ENCODE peak calls at places on chromosome X, in ten cellular contexts. One of them, this sample, is unnamed.

GRCh38 chrX:78754917-78755316 is 7.4 kb downstream of the LPAR4 start:
- DNase-seq in KBM-7: peak
- DNase-seq in left kidney: no peak
- DNase-seq in left colon: no peak
- DNase-seq in LHCN-M2: no peak
- DNase-seq in dermis microvascular lymphatic vessel endothelial cell: no peak
- DNase-seq in neural progenitor cell: no peak
- DNase-seq in Karpas-422: no peak
- DNase-seq in stimulated activated CD4-positive, alpha-beta T cell treated with anti-CD3 and anti-CD28 coated beads, Interleukin-1b, Interleukin-23, amount 100 ng/mL, for 4 hours: no peak
- DNase-seq in coronary artery: no peak
- DNase-seq in this sample: no peak

GRCh38 chrX:21975827-21976226 is 35.3 kb downstream of the SMS start:
- DNase-seq in left colon: no peak
- DNase-seq in stimulated activated CD4-positive, alpha-beta T cell treated with anti-CD3 and anti-CD28 coated beads, Interleukin-1b, Interleukin-23, amount 100 ng/mL, for 4 hours: no peak
- DNase-seq in coronary artery: no peak
- DNase-seq in Karpas-422: no peak
- DNase-seq in KBM-7: peak
- DNase-seq in LHCN-M2: peak
- DNase-seq in neural progenitor cell: no peak
- DNase-seq in left kidney: peak
- DNase-seq in dermis microvascular lymphatic vessel endothelial cell: peak
- DNase-seq in this sample: peak

GRCh38 chrX:108557594-108557993 is 118.0 kb downstream of the COL4A5 start:
- DNase-seq in dermis microvascular lymphatic vessel endothelial cell: no peak
- DNase-seq in stimulated activated CD4-positive, alpha-beta T cell treated with anti-CD3 and anti-CD28 coated beads, Interleukin-1b, Interleukin-23, amount 100 ng/mL, for 4 hours: no peak
- DNase-seq in left colon: no peak
- DNase-seq in KBM-7: no peak
- DNase-seq in left kidney: no peak
- DNase-seq in LHCN-M2: no peak
- DNase-seq in coronary artery: no peak
- DNase-seq in neural progenitor cell: no peak
- DNase-seq in Karpas-422: no peak
- DNase-seq in this sample: peak

GRCh38 chrX:107552976-107553375 is 75.3 kb upstream of the PRPS1 start:
- DNase-seq in Karpas-422: no peak
- DNase-seq in left colon: no peak
- DNase-seq in stimulated activated CD4-positive, alpha-beta T cell treated with anti-CD3 and anti-CD28 coated beads, Interleukin-1b, Interleukin-23, amount 100 ng/mL, for 4 hours: no peak
- DNase-seq in coronary artery: no peak
- DNase-seq in left kidney: no peak
- DNase-seq in dermis microvascular lymphatic vessel endothelial cell: no peak
- DNase-seq in KBM-7: no peak
- DNase-seq in LHCN-M2: no peak
- DNase-seq in neural progenitor cell: no peak
- DNase-seq in this sample: no peak

GRCh38 chrX:153438522-153438921 is 7.3 kb downstream of the TREX2 start:
- DNase-seq in left colon: no peak
- DNase-seq in dermis microvascular lymphatic vessel endothelial cell: no peak
- DNase-seq in Karpas-422: peak
- DNase-seq in left kidney: peak
- DNase-seq in KBM-7: peak
- DNase-seq in LHCN-M2: no peak
- DNase-seq in neural progenitor cell: peak
- DNase-seq in coronary artery: no peak
- DNase-seq in stimulated activated CD4-positive, alpha-beta T cell treated with anti-CD3 and anti-CD28 coated beads, Interleukin-1b, Interleukin-23, amount 100 ng/mL, for 4 hours: no peak
- DNase-seq in this sample: peak

GRCh38 chrX:50747471-50747900 is 66.5 kb downstream of the SHROOM4 start:
- DNase-seq in dermis microvascular lymphatic vessel endothelial cell: no peak
- DNase-seq in coronary artery: no peak
- DNase-seq in KBM-7: no peak
- DNase-seq in Karpas-422: peak
- DNase-seq in LHCN-M2: no peak
- DNase-seq in left kidney: peak
- DNase-seq in stimulated activated CD4-positive, alpha-beta T cell treated with anti-CD3 and anti-CD28 coated beads, Interleukin-1b, Interleukin-23, amount 100 ng/mL, for 4 hours: no peak
- DNase-seq in neural progenitor cell: peak
- DNase-seq in left colon: no peak
- DNase-seq in this sample: peak

GRCh38 chrX:144334577-144334976 is 450.7 kb downstream of the UBE2NL start:
- DNase-seq in coronary artery: no peak
- DNase-seq in Karpas-422: peak
- DNase-seq in LHCN-M2: no peak
- DNase-seq in left kidney: no peak
- DNase-seq in left colon: no peak
- DNase-seq in KBM-7: peak
- DNase-seq in neural progenitor cell: peak
- DNase-seq in dermis microvascular lymphatic vessel endothelial cell: no peak
- DNase-seq in stimulated activated CD4-positive, alpha-beta T cell treated with anti-CD3 and anti-CD28 coated beads, Interleukin-1b, Interleukin-23, amount 100 ng/mL, for 4 hours: no peak
- DNase-seq in this sample: peak

GRCh38 chrX:989959-990510 is 222.4 kb downstream of the CRLF2 start:
- DNase-seq in left kidney: peak
- DNase-seq in left colon: peak
- DNase-seq in Karpas-422: peak
- DNase-seq in coronary artery: peak
- DNase-seq in dermis microvascular lymphatic vessel endothelial cell: peak
- DNase-seq in neural progenitor cell: peak
- DNase-seq in LHCN-M2: no peak
- DNase-seq in KBM-7: no peak
- DNase-seq in stimulated activated CD4-positive, alpha-beta T cell treated with anti-CD3 and anti-CD28 coated beads, Interleukin-1b, Interleukin-23, amount 100 ng/mL, for 4 hours: no peak
- DNase-seq in this sample: peak

GRCh38 chrX:109902665-109903064 is 100.2 kb upstream of the TMEM164 start:
- DNase-seq in neural progenitor cell: no peak
- DNase-seq in Karpas-422: no peak
- DNase-seq in coronary artery: no peak
- DNase-seq in stimulated activated CD4-positive, alpha-beta T cell treated with anti-CD3 and anti-CD28 coated beads, Interleukin-1b, Interleukin-23, amount 100 ng/mL, for 4 hours: no peak
- DNase-seq in left colon: no peak
- DNase-seq in dermis microvascular lymphatic vessel endothelial cell: no peak
- DNase-seq in left kidney: no peak
- DNase-seq in KBM-7: no peak
- DNase-seq in LHCN-M2: peak
- DNase-seq in this sample: no peak

GRCh38 chrX:26387906-26388305 is 171.9 kb downstream of the MAGEB5 start:
- DNase-seq in coronary artery: no peak
- DNase-seq in stimulated activated CD4-positive, alpha-beta T cell treated with anti-CD3 and anti-CD28 coated beads, Interleukin-1b, Interleukin-23, amount 100 ng/mL, for 4 hours: no peak
- DNase-seq in neural progenitor cell: no peak
- DNase-seq in left colon: no peak
- DNase-seq in KBM-7: no peak
- DNase-seq in left kidney: peak
- DNase-seq in LHCN-M2: no peak
- DNase-seq in Karpas-422: no peak
- DNase-seq in dermis microvascular lymphatic vessel endothelial cell: no peak
- DNase-seq in this sample: no peak

GRCh38 chrX:18997916-18998315 is 14.0 kb upstream of the PHKA2 start:
- DNase-seq in coronary artery: no peak
- DNase-seq in KBM-7: no peak
- DNase-seq in dermis microvascular lymphatic vessel endothelial cell: no peak
- DNase-seq in LHCN-M2: no peak
- DNase-seq in left colon: no peak
- DNase-seq in neural progenitor cell: peak
- DNase-seq in stimulated activated CD4-positive, alpha-beta T cell treated with anti-CD3 and anti-CD28 coated beads, Interleukin-1b, Interleukin-23, amount 100 ng/mL, for 4 hours: no peak
- DNase-seq in left kidney: no peak
- DNase-seq in Karpas-422: no peak
- DNase-seq in this sample: peak

This sample was measured in mesendoderm.